ENCODE peak calls at places on chromosomes 12 and 14, in ten cellular contexts. A, J, R, Z, L, T, U, D, P and C are unnamed samples. For H3K27me3, the result is how much of the 10 kb centered on the place peaks cover.

GRCh38 chr14:76957224-76957881 is 71.2 kb downstream of the IRF2BPL start:
- DNase-seq in U (no peak), R (no peak), P (no peak), J (no peak), Z (no peak), L (no peak), D (no peak), T (no peak), A (no peak), C (peak)

GRCh38 chr12:89461649-89462612 is 62.7 kb downstream of the GALNT4 start:
- DNase-seq in R (no peak), J (no peak), A (no peak), Z (peak), P (no peak), U (no peak), D (peak), T (no peak), L (peak), C (peak)

GRCh38 chr12:90958995-90959394 is 4.0 kb upstream of the CCER1 start:
- DNase-seq in A (no peak), T (no peak), R (no peak), J (no peak), U (no peak), D (no peak), L (no peak), P (no peak), Z (no peak), C (no peak)

GRCh38 chr12:12474931-12475485 is 87.7 kb downstream of the DUSP16 start:
- DNase-seq in L (no peak), D (no peak), J (no peak), R (no peak), T (no peak), Z (no peak), A (no peak), P (no peak), U (peak), C (peak)

GRCh38 chr12:51320695-51321320 is 3.2 kb downstream of the BIN2 start:
- DNase-seq in R (no peak), D (no peak), Z (no peak), P (no peak), J (no peak), A (no peak), L (no peak), U (no peak), T (no peak), C (peak)

GRCh38 chr12:103586791-103587370 is at the start of gene STAB2:
- DNase-seq in R (no peak), U (no peak), P (no peak), L (no peak), D (no peak), Z (no peak), A (no peak), J (no peak), T (no peak), C (no peak)

GRCh38 chr12:89542912-89543592 is 17.2 kb upstream of the POC1B start:
- DNase-seq in Z (peak), J (no peak), L (peak), U (peak), T (peak), R (peak), P (peak), A (peak), D (peak), C (peak)

GRCh38 chr12:49891476-49891875 is 12.2 kb downstream of the FAIM2 start:
- DNase-seq in P (no peak), D (no peak), L (no peak), J (peak), Z (no peak), A (no peak), U (no peak), T (no peak), R (no peak), C (no peak)

GRCh38 chr12:2082321-2082720 is 29.5 kb downstream of the CACNA1C start:
- DNase-seq in L (no peak), A (no peak), T (no peak), D (no peak), P (no peak), Z (no peak), U (no peak), R (no peak), J (no peak), C (no peak)

GRCh38 chr14:90601521-90601920 is 204.7 kb downstream of the CALM1 start:
- DNase-seq in A (no peak), P (no peak), Z (no peak), D (no peak), L (no peak), R (no peak), U (no peak), T (no peak), J (no peak), C (no peak)

GRCh38 chr14:54312166-54312801 is 84.5 kb upstream of the CDKN3 start:
- DNase-seq in D (no peak), R (no peak), A (no peak), Z (no peak), U (no peak), T (no peak), P (no peak), L (peak), J (no peak), C (no peak)

GRCh38 chr14:66099931-66100330 is 386.2 kb upstream of the CCDC196 start:
- DNase-seq in L (no peak), J (no peak), Z (no peak), R (no peak), A (no peak), T (no peak), D (no peak), P (no peak), U (no peak), C (no peak)

GRCh38 chr14:72608391-72609204 is 285.3 kb downstream of the DPF3 start:
- DNase-seq in J (no peak), L (peak), D (no peak), A (no peak), P (no peak), U (no peak), Z (peak), R (peak), T (no peak), C (no peak)

GRCh38 chr12:112961074-112961473 is 17.2 kb upstream of the OAS2 start:
- DNase-seq in J (no peak), U (no peak), R (no peak), A (no peak), L (no peak), P (no peak), D (no peak), Z (no peak), T (no peak), C (no peak)

GRCh38 chr12:108825205-108825950 is 32.0 kb downstream of the SSH1 start:
- DNase-seq in U (no peak), J (no peak), Z (no peak), L (no peak), A (no peak), D (no peak), R (no peak), T (no peak), P (no peak), C (no peak)

GRCh38 chr14:105491366-105492006 is 440 bp downstream of the TEDC1 start:
- DNase-seq in Z (no peak), R (peak), A (peak), P (no peak), D (peak), J (peak), L (peak), T (peak), U (peak), C (peak)

GRCh38 chr12:46470039-46470627 is 97.6 kb upstream of the SLC38A2 start:
- DNase-seq in A (no peak), Z (no peak), D (no peak), U (no peak), T (no peak), J (no peak), R (peak), L (no peak), P (no peak), C (peak)

GRCh38 chr14:73786942-73787759 is 64.5 kb upstream of the PTGR2 start:
- DNase-seq in P (no peak), Z (no peak), U (peak), J (peak), A (peak), D (peak), T (peak), R (peak), L (no peak), C (peak)

GRCh38 chr12:108804361-108804949 is 52.9 kb downstream of the SSH1 start:
- DNase-seq in D (no peak), Z (no peak), A (no peak), T (no peak), L (no peak), U (no peak), R (no peak), P (no peak), J (no peak), C (no peak)

GRCh38 chr12:104482113-104482512 is 25.4 kb downstream of the CHST11 start:
- DNase-seq in U (no peak), R (no peak), D (no peak), T (no peak), Z (no peak), A (no peak), J (no peak), P (no peak), L (no peak), C (no peak)

GRCh38 chr12:45789025-45789424 is 59.5 kb downstream of the ARID2 start:
- DNase-seq in A (no peak), D (no peak), R (no peak), P (no peak), T (no peak), U (no peak), Z (no peak), L (no peak), J (no peak), C (no peak)

GRCh38 chr12:121794532-121795028 is 1.1 kb upstream of the RHOF start:
- DNase-seq in P (no peak), J (peak), U (no peak), T (no peak), A (peak), D (no peak), R (no peak), L (no peak), Z (no peak), C (no peak)

GRCh38 chr12:125685885-125686284 is 620.6 kb downstream of the AACS start:
- DNase-seq in P (no peak), L (no peak), T (no peak), D (no peak), J (no peak), R (no peak), U (no peak), Z (no peak), A (no peak), C (no peak)

GRCh38 chr12:7180685-7181084 is 8.8 kb upstream of the PEX5 start:
- DNase-seq in L (no peak), D (no peak), P (no peak), Z (no peak), T (no peak), U (no peak), J (no peak), R (no peak), A (no peak), C (no peak)

GRCh38 chr12:121334513-121335343 is 17.5 kb downstream of the ANAPC5 start:
- DNase-seq in J (no peak), A (no peak), R (no peak), D (peak), U (no peak), L (peak), T (no peak), P (no peak), Z (no peak), C (peak)

GRCh38 chr12:113387631-113388030 is 16.1 kb downstream of the SDS start:
- DNase-seq in R (no peak), P (no peak), U (no peak), A (no peak), T (no peak), J (no peak), D (no peak), L (no peak), Z (no peak), C (no peak)

GRCh38 chr14:91035855-91036254 is 24.6 kb downstream of the RPS6KA5 start:
- DNase-seq in P (no peak), J (no peak), L (no peak), D (no peak), A (no peak), U (no peak), R (no peak), Z (no peak), T (no peak), C (no peak)

GRCh38 chr12:108519558-108519957 is 4.5 kb downstream of the FICD start:
- DNase-seq in P (no peak), J (no peak), L (no peak), Z (no peak), R (no peak), A (no peak), D (no peak), U (no peak), T (no peak), C (no peak)

GRCh38 chr12:99146730-99147129 is 500.8 kb upstream of the GARIN6 start:
- DNase-seq in D (no peak), R (no peak), Z (no peak), J (no peak), P (no peak), L (no peak), T (no peak), U (no peak), A (no peak), C (no peak)

DNA sequence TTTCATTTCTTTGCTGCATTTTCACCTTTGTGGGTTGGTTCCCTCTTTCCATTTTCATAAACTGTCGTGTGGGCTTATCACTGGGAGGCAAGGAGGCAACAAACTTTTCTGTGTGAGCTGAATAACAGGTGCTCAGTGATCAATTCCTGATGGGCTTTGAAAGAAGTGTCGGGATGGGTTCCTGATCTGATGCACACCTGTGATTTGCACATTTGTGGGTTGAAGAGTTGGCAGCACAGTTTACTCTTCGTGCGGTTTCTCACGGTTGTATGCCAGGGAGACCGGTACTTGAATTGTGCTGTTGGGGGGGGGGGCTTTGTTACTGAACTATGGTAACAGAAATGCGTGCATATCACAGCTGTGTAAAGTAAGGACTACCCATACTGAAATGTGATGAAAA is 16.0 kb upstream of the ASPG start:
- DNase-seq in U (no peak), T (no peak), Z (no peak), J (no peak), L (no peak), R (no peak), P (no peak), A (no peak), D (no peak), C (no peak)
- H3K27me3 ChIP-seq in U (under half), T (under half), Z (under half), J (under half), L (under half), R (under half), P (under half), A (under half), D (under half), C (under half)

GRCh38 chr12:31220061-31220460 is 105.9 kb downstream of the SINHCAF start:
- DNase-seq in R (no peak), T (no peak), J (no peak), L (no peak), Z (no peak), D (no peak), U (no peak), P (no peak), A (no peak), C (no peak)

GRCh38 chr12:31217356-31218130 is 108.4 kb downstream of the SINHCAF start:
- DNase-seq in P (no peak), A (no peak), L (no peak), U (no peak), J (no peak), R (no peak), Z (no peak), T (no peak), D (no peak), C (no peak)

GRCh38 chr12:31219521-31219920 is 106.4 kb downstream of the SINHCAF start:
- DNase-seq in P (no peak), D (no peak), R (no peak), L (no peak), Z (no peak), A (no peak), J (no peak), U (no peak), T (no peak), C (no peak)

GRCh38 chr12:31216479-31216878 is 109.5 kb downstream of the SINHCAF start:
- DNase-seq in J (no peak), D (no peak), P (no peak), A (no peak), R (no peak), T (no peak), U (no peak), Z (no peak), L (no peak), C (no peak)

GRCh38 chr12:31218203-31219025 is 107.5 kb downstream of the SINHCAF start:
- DNase-seq in R (no peak), P (no peak), A (no peak), D (no peak), U (no peak), Z (no peak), J (no peak), L (no peak), T (no peak), C (no peak)
- H3K27me3 ChIP-seq in R (under half), P (under half), A (under half), D (under half), U (under half), Z (under half), J (under half), L (under half), T (under half), C (under half)

DNA sequence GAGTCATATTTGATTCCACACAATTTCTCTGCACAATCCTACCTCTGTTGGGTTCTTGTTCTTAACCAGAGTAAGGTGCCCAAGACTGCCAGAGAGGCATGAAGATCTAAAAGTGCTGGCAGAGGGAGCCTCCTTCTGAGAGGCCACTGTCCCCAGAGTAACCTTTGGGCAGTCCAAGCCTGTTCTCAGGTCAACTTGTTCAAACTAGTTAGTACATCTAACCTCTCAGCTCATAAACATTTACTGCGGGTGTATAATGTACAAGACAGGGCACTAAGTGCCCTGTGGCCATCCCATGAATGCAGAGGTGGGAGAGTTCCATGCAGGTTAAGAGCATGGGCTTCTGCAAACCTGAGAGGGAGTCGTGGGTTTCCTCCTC is 4.7 kb downstream of the VDR start:
- DNase-seq in U (no peak), R (no peak), T (no peak), J (no peak), A (no peak), D (no peak), P (no peak), Z (no peak), L (no peak), C (no peak)
- H3K27me3 ChIP-seq in U (under half), R (under half), T (under half), J (under half), A (under half), D (under half), P (under half), Z (under half), L (under half), C (under half)

DNA sequence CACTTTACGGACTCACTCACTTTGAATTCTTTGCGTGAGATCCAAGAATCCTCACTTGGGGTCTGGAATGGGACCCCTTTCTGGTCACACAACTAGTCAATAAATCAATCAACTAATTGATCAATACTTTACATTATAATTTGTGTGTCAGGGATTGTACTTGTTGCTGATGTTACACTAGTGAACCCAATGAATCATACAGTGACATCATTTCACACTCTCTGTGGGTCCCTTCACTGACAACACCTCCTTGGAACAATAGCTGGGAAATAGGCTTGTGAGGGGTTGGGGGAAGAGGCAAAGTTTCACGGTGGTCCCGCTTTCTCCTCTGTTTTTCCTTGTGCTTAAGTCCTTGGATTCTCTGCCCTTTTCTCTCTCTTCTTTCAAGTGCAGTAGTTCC is 35.0 kb downstream of the TPH2 start:
- DNase-seq in P (no peak), D (no peak), A (no peak), R (no peak), J (no peak), U (no peak), Z (no peak), T (no peak), L (no peak), C (no peak)
- H3K27me3 ChIP-seq in P (under half), D (under half), A (under half), R (under half), J (under half), U (under half), Z (under half), T (under half), L (under half), C (under half)

DNA sequence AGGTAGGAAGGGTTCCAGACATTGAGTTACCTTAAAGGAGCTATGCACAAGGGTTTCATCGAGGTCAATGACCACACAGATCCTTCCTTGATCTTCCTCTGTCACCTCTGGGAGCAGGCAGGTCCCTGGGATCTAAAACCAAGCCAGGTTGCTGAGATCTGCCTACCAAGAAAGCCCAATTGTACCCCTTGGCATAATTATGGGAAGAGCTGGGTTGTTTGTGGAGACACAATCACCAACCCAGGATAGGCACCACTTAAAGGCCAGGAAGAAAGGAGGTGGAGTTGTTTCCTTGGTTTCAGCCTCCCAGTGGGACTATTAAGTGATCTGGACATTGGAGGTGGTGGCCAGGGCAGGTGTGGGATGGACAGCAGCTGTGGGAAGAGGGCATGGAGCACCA is 8.4 kb upstream of the AVIL start:
- DNase-seq in A (no peak), L (no peak), U (no peak), T (no peak), D (no peak), R (no peak), J (no peak), P (no peak), Z (no peak), C (no peak)
- H3K27me3 ChIP-seq in A (under half), L (under half), U (under half), T (under half), D (under half), R (under half), J (under half), P (under half), Z (under half), C (under half)

DNA sequence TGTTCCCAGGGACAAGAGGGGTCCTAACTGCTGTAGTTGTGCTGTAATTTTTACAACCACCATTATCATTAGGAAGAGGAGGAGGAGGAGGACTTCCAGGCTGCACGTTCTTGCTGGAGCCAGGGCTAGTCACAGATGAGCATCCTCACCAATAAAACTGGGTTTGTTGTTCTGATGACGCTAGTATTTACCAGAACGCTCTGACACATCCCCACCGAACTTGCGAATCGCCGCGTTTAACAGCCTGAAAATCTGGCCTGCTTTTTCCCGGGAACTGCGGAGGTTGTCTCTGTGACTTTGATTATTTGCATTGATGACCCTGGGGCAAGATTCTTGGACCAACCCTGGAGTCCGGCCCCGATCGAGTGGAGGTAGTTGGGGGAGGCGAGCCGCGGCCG is 10.2 kb downstream of the TBX5 start:
- DNase-seq in R (no peak), P (no peak), T (no peak), Z (no peak), A (no peak), D (no peak), U (no peak), L (no peak), J (no peak), C (no peak)
- H3K27me3 ChIP-seq in R (under half), P (under half), T (half or more), Z (under half), A (half or more), D (under half), U (under half), L (under half), J (under half), C (under half)

DNA sequence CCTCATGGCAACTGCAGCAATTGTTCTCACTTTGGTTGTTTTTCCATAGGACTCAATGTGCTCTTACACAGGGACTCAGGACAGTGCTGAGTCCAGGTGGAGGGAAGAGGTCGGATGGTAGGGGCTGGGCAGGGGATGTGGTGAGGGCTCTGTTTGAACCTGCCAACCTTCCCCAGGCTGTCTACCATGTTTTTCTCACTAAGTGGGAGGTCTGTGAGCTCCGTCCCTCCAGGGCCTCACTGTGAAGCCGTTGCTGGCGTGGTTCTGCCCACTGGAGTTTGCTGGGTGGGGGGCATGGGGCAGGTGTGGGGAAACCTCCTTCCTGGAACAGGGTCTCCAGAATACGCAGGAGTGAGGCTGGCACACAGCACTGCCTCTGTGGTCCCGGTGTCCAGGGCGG is 20.7 kb upstream of the PRMT8 start:
- DNase-seq in A (no peak), T (no peak), J (no peak), P (no peak), R (no peak), U (no peak), D (no peak), L (no peak), Z (no peak), C (no peak)
- H3K27me3 ChIP-seq in A (under half), T (under half), J (under half), P (under half), R (under half), U (under half), D (under half), L (under half), Z (under half), C (under half)